ENCODE peak calls at places on chromosome 3, in seven cellular contexts. O is suprapubic skin, T is GM23338, Y is stomach, S is HL-60, A is HCT116, G is spleen. W is an unnamed sample.
A peak's percentile ranks its signal among the peaks of the same experiment; 100 is the strongest.

GRCh38 chr3:196198771-196199753 is 12.1 kb downstream of the ZDHHC19 start:
- DNase-seq in O (no peak), T (peak; percentile 64), Y (no peak), S (no peak), A (no peak), G (peak; percentile 64), W (no peak)

GRCh38 chr3:189710620-189711388 is 79.6 kb downstream of the TP63 start:
- DNase-seq in O (no peak), T (peak; percentile 43), Y (no peak), S (no peak), A (no peak), G (no peak), W (peak; percentile 47)

GRCh38 chr3:196186661-196187573 is 24.3 kb downstream of the ZDHHC19 start:
- DNase-seq in O (no peak), T (peak; percentile 94), Y (no peak), S (no peak), A (no peak), G (no peak), W (no peak)

GRCh38 chr3:171181907-171182690 is 155.6 kb upstream of the SLC2A2 start:
- DNase-seq in O (no peak), T (no peak), Y (no peak), S (no peak), A (no peak), G (no peak), W (no peak)

GRCh38 chr3:197555281-197556261 is at the start of gene BDH1:
- DNase-seq in O (no peak), T (peak; percentile 83), Y (peak; percentile 59), S (peak; percentile 51), A (no peak), G (peak; percentile 92), W (no peak)

GRCh38 chr3:132134611-132135010 is 99.8 kb upstream of the CPNE4 start:
- DNase-seq in O (no peak), T (no peak), Y (no peak), S (no peak), A (no peak), G (no peak), W (no peak)

GRCh38 chr3:58299839-58300516 is 6.1 kb upstream of the RPP14 start:
- DNase-seq in O (no peak), T (peak; percentile 63), Y (no peak), S (no peak), A (no peak), G (no peak), W (no peak)

GRCh38 chr3:52526151-52526561 is 7.5 kb downstream of the NT5DC2 start:
- DNase-seq in O (no peak), T (no peak), Y (no peak), S (no peak), A (no peak), G (peak; percentile 54), W (no peak)

GRCh38 chr3:10357592-10358308 is 36.8 kb upstream of the SEC13 start:
- DNase-seq in O (no peak), T (no peak), Y (no peak), S (peak; percentile 72), A (no peak), G (peak; percentile 73), W (no peak)

GRCh38 chr3:10279384-10280176 is 13.2 kb downstream of the GHRL start:
- DNase-seq in O (peak; percentile 51), T (no peak), Y (no peak), S (no peak), A (no peak), G (peak; percentile 16), W (no peak)

GRCh38 chr3:46857485-46858341 is 5.5 kb downstream of the MYL3 start:
- DNase-seq in O (peak; percentile 37), T (no peak), Y (no peak), S (no peak), A (no peak), G (peak; percentile 28), W (no peak)

GRCh38 chr3:62044874-62045273 is 328.5 kb downstream of the FEZF2 start:
- DNase-seq in O (no peak), T (peak; percentile 23), Y (no peak), S (no peak), A (no peak), G (no peak), W (no peak)

GRCh38 chr3:112579697-112580096 is 17.9 kb downstream of the SLC35A5 start:
- DNase-seq in O (no peak), T (no peak), Y (no peak), S (no peak), A (no peak), G (no peak), W (no peak)

GRCh38 chr3:143343944-143344343 is 224.4 kb downstream of the CHST2 start:
- DNase-seq in O (no peak), T (no peak), Y (no peak), S (no peak), A (no peak), G (no peak), W (no peak)

GRCh38 chr3:133377396-133377795 is 22.5 kb upstream of the BFSP2 start:
- DNase-seq in O (no peak), T (peak; percentile 49), Y (no peak), S (peak; percentile 13), A (no peak), G (no peak), W (no peak)

GRCh38 chr3:128352326-128352725 is 114.4 kb downstream of the DNAJB8 start:
- DNase-seq in O (no peak), T (no peak), Y (no peak), S (no peak), A (no peak), G (peak; percentile 66), W (no peak)

GRCh38 chr3:37500518-37500917 is 326.1 kb upstream of the LRRFIP2 start:
- DNase-seq in O (no peak), T (no peak), Y (no peak), S (no peak), A (no peak), G (no peak), W (no peak)

GRCh38 chr3:48601622-48601994 is 6.5 kb upstream of the COL7A1 start:
- DNase-seq in O (no peak), T (no peak), Y (no peak), S (no peak), A (no peak), G (no peak), W (no peak)

GRCh38 chr3:95923496-95924210 is 890.7 kb upstream of the EPHA6 start:
- DNase-seq in O (peak; percentile 73), T (no peak), Y (no peak), S (no peak), A (no peak), G (no peak), W (no peak)

GRCh38 chr3:78895528-78895927 is 872.3 kb downstream of the ROBO1 start:
- DNase-seq in O (no peak), T (no peak), Y (no peak), S (no peak), A (no peak), G (no peak), W (no peak)

GRCh38 chr3:152235709-152236298 is 32.9 kb upstream of the MBNL1 start:
- DNase-seq in O (no peak), T (no peak), Y (no peak), S (no peak), A (peak; percentile 6), G (no peak), W (no peak)

GRCh38 chr3:152185941-152186630 is 82.6 kb upstream of the MBNL1 start:
- DNase-seq in O (no peak), T (no peak), Y (no peak), S (no peak), A (no peak), G (no peak), W (no peak)

GRCh38 chr3:27945229-27945628 is 223.1 kb upstream of the EOMES start:
- DNase-seq in O (no peak), T (no peak), Y (no peak), S (no peak), A (no peak), G (no peak), W (no peak)
- H3K4me3 ChIP-seq in O (no peak overlapping the region), T (no peak overlapping the region), Y (no peak overlapping the region), S (no peak overlapping the region), A (no peak overlapping the region), G (no peak overlapping the region), W (no peak overlapping the region)

GRCh38 chr3:14227866-14228265 is 49.2 kb downstream of the LSM3 start:
- DNase-seq in O (no peak), T (no peak), Y (no peak), S (no peak), A (no peak), G (no peak), W (no peak)
- TF ChIP-seq POLR2AphosphoS5 in O (no peak), T (no peak), Y (no peak), S (no peak), A (no peak), G (no peak), W (no peak)

GRCh38 chr3:172256101-172256687 is 192.1 kb downstream of the GHSR start:
- DNase-seq in O (no peak), T (no peak), Y (no peak), S (no peak), A (no peak), G (no peak), W (no peak)
- H3K4me3 ChIP-seq in O (no peak overlapping the region), T (no peak overlapping the region), Y (no peak overlapping the region), S (no peak overlapping the region), A (no peak overlapping the region), G (no peak overlapping the region), W (no peak overlapping the region)

GRCh38 chr3:194254032-194254431 is 97.1 kb downstream of the CPN2 start:
- DNase-seq in O (no peak), T (no peak), Y (peak; percentile 2), S (no peak), A (no peak), G (no peak), W (no peak)

GRCh38 chr3:194255252-194256039 is 95.7 kb downstream of the CPN2 start:
- DNase-seq in O (peak; percentile 83), T (no peak), Y (peak; percentile 48), S (peak; percentile 96), A (no peak), G (peak; percentile 91), W (peak; percentile 35)

GRCh38 chr3:194257030-194257657 is 94.0 kb downstream of the CPN2 start:
- DNase-seq in O (no peak), T (no peak), Y (peak; percentile 5), S (no peak), A (no peak), G (no peak), W (no peak)

GRCh38 chr3:194257916-194258668 is 93.0 kb downstream of the CPN2 start:
- DNase-seq in O (no peak), T (no peak), Y (peak; percentile 1), S (no peak), A (no peak), G (no peak), W (peak; percentile 15)

DNA sequence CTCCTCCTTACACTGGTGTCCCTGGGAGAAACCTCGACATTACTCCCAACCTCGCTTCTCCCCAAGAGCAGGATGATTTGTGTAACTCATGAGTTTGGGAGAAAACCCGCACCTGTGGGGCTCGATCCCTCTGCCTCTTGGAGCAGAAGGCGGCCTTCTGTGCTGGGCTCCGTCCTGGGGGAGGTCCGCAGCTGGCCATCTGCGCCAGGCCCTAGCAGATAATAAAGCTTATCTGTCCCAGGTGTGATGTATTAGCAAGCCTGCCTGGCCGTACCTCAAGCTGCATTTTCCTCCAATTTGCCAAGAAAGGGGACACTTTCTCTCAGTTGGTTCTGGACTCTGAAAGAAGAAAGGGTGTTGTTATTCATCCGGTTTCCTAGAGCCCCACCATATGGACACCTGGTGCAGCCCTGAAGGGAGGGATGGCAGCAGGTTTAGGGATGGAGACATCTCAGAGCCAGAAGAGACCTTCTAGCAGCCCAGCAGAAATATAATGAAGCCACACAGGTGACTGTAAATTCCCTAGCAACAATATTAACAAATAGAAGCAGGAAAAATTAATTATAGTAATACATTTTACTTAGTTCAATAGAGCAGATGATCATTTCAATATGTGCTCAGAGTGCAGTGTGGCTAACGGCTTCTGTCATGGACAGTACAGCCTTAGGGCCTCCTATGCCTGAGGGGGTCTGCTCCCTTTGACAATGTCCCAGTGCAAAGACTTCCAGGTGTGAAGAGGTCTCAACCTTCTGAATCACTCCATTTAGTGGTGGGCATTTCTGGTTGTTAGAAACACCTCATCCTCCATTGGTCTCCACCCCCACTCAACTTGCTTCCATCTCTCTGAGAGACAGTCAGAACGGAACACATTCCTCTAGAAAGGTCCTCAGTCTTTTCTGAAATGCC is 94.8 kb downstream of the CPN2 start:
- DNase-seq in O (no peak), T (no peak), Y (peak; percentile 20), S (no peak), A (no peak), G (no peak), W (no peak)
- TF ChIP-seq POLR2AphosphoS5 in O (no peak), T (no peak), Y (no peak), S (no peak), A (no peak), G (no peak), W (no peak)